ENCODE peak calls at places on chromosomes 5 and 9, in seven cellular contexts. One of them, this sample, is unnamed.

GRCh38 chr5:22780756-22781155 is 72.4 kb downstream of the CDH12 start:
- DNase-seq in brain microvascular endothelial cell: no peak
- DNase-seq in GM23338: no peak
- DNase-seq in GM12864: no peak
- DNase-seq in CD4-positive, alpha-beta T cell: no peak
- DNase-seq in IMR-90: no peak
- DNase-seq in tibial artery: no peak
- DNase-seq in this sample: no peak

GRCh38 chr9:79700607-79701330 is 129.0 kb downstream of the TLE4 start:
- DNase-seq in brain microvascular endothelial cell: no peak
- DNase-seq in GM23338: no peak
- DNase-seq in GM12864: no peak
- DNase-seq in CD4-positive, alpha-beta T cell: no peak
- DNase-seq in IMR-90: peak
- DNase-seq in tibial artery: no peak
- DNase-seq in this sample: no peak

GRCh38 chr9:21027295-21027694 is 4.1 kb downstream of the HACD4 start:
- DNase-seq in brain microvascular endothelial cell: peak
- DNase-seq in GM23338: no peak
- DNase-seq in GM12864: no peak
- DNase-seq in CD4-positive, alpha-beta T cell: no peak
- DNase-seq in IMR-90: peak
- DNase-seq in tibial artery: no peak
- DNase-seq in this sample: no peak

GRCh38 chr5:14252793-14253192 is 109.7 kb downstream of the TRIO start:
- DNase-seq in brain microvascular endothelial cell: no peak
- DNase-seq in GM23338: no peak
- DNase-seq in GM12864: no peak
- DNase-seq in CD4-positive, alpha-beta T cell: no peak
- DNase-seq in IMR-90: no peak
- DNase-seq in tibial artery: no peak
- DNase-seq in this sample: no peak

GRCh38 chr9:128635266-128636023 is 21.2 kb downstream of the DYNC2I2 start:
- DNase-seq in brain microvascular endothelial cell: peak
- DNase-seq in GM23338: peak
- DNase-seq in GM12864: no peak
- DNase-seq in CD4-positive, alpha-beta T cell: no peak
- DNase-seq in IMR-90: peak
- DNase-seq in tibial artery: peak
- DNase-seq in this sample: peak

GRCh38 chr5:54383225-54383624 is 72.3 kb upstream of the HSPB3 start:
- DNase-seq in brain microvascular endothelial cell: no peak
- DNase-seq in GM23338: no peak
- DNase-seq in GM12864: no peak
- DNase-seq in CD4-positive, alpha-beta T cell: no peak
- DNase-seq in IMR-90: peak
- DNase-seq in tibial artery: no peak
- DNase-seq in this sample: no peak

GRCh38 chr9:127116088-127116726 is 6.2 kb downstream of the ANGPTL2 start:
- DNase-seq in brain microvascular endothelial cell: no peak
- DNase-seq in GM23338: no peak
- DNase-seq in GM12864: no peak
- DNase-seq in CD4-positive, alpha-beta T cell: no peak
- DNase-seq in IMR-90: no peak
- DNase-seq in tibial artery: no peak
- DNase-seq in this sample: no peak

GRCh38 chr5:88870280-88870679 is 12.7 kb downstream of the MEF2C start:
- DNase-seq in brain microvascular endothelial cell: no peak
- DNase-seq in GM23338: no peak
- DNase-seq in GM12864: no peak
- DNase-seq in CD4-positive, alpha-beta T cell: no peak
- DNase-seq in IMR-90: no peak
- DNase-seq in tibial artery: no peak
- DNase-seq in this sample: no peak

GRCh38 chr5:1883120-1883924 is 597 bp upstream of the IRX4 start:
- DNase-seq in brain microvascular endothelial cell: no peak
- DNase-seq in GM23338: peak
- DNase-seq in GM12864: no peak
- DNase-seq in CD4-positive, alpha-beta T cell: no peak
- DNase-seq in IMR-90: no peak
- DNase-seq in tibial artery: no peak
- DNase-seq in this sample: no peak

DNA sequence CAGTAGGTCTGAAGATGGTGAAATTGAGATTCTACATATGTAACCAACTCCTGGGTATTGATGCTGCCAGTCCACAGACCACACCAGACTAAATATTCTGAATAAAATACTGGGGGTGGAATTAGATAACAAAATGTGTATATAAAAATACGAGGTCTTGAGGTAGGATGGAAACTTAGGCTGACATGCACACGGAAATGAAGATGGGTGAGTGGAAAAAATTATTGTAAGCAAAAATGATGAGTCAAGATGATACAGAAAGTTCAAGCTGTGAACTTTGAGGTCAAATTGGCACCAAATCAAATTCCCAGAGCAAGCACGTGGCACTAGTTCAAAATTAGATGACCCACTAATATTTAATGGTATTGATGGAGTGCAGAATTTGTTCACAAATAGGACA is 713.4 kb upstream of the ACO1 start:
- DNase-seq in brain microvascular endothelial cell: no peak
- DNase-seq in GM23338: no peak
- DNase-seq in GM12864: no peak
- DNase-seq in CD4-positive, alpha-beta T cell: no peak
- DNase-seq in IMR-90: no peak
- DNase-seq in tibial artery: no peak
- DNase-seq in this sample: no peak
- TF ChIP-seq CTCF in brain microvascular endothelial cell: no peak
- TF ChIP-seq CTCF in GM23338: no peak
- TF ChIP-seq CTCF in GM12864: no peak
- TF ChIP-seq CTCF in CD4-positive, alpha-beta T cell: no peak
- TF ChIP-seq CTCF in IMR-90: no peak
- TF ChIP-seq CTCF in tibial artery: no peak
- TF ChIP-seq CTCF in this sample: no peak

DNA sequence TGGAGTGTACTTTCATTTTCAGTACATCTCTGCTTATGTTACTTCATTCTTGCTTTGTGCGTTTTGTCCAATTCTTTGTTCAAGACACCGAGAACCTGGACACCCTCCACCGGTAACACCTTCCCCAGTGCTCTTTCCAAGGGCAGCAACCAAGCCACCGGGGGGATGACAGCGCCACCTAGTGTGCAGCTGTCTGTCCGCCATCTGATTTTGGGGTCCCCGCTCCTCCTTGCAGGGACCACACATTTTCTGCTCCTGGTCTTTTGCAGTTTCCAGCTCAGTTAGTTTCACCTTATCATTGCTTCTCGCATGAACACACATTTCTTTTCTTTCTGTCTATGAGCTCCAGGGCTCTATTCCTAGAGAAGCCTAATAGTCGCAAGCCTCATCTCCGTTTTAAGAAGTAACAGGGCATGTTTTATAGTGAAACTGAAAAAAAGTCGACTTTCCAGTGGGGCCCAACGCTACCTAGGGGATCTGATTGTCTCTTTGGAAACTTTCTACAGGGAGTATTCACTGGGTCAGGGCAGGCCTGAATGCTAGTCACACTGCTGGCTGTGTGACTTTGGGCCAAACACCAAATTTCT is 152.1 kb downstream of the FSTL4 start:
- DNase-seq in brain microvascular endothelial cell: no peak
- DNase-seq in GM23338: peak
- DNase-seq in GM12864: no peak
- DNase-seq in CD4-positive, alpha-beta T cell: peak
- DNase-seq in IMR-90: no peak
- DNase-seq in tibial artery: no peak
- DNase-seq in this sample: no peak
- TF ChIP-seq CTCF in brain microvascular endothelial cell: peak
- TF ChIP-seq CTCF in GM23338: peak
- TF ChIP-seq CTCF in GM12864: peak
- TF ChIP-seq CTCF in CD4-positive, alpha-beta T cell: peak
- TF ChIP-seq CTCF in IMR-90: peak
- TF ChIP-seq CTCF in tibial artery: peak
- TF ChIP-seq CTCF in this sample: peak

DNA sequence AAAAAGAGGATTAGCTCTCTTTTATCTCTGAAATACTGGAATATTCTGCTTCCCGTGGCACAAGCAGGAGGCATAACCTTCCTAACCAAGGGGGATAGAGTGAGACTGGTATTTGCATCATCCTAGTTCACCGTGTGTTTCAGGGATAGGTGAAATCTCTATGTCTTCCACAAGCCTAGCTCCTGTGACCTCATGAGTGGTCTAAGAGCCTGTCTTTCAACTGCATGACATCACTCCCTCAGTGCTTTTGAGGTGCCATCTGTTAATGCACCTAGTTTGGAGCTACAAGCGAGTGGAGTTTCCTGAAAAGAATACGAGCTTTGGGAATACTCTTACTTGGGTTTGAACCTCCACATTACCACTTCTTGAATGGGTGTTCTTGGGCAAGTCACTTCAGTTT is 181.8 kb downstream of the PAPPA start:
- DNase-seq in brain microvascular endothelial cell: no peak
- DNase-seq in GM23338: no peak
- DNase-seq in GM12864: no peak
- DNase-seq in CD4-positive, alpha-beta T cell: no peak
- DNase-seq in IMR-90: no peak
- DNase-seq in tibial artery: no peak
- DNase-seq in this sample: no peak
- TF ChIP-seq CTCF in brain microvascular endothelial cell: no peak
- TF ChIP-seq CTCF in GM23338: no peak
- TF ChIP-seq CTCF in GM12864: no peak
- TF ChIP-seq CTCF in CD4-positive, alpha-beta T cell: no peak
- TF ChIP-seq CTCF in IMR-90: no peak
- TF ChIP-seq CTCF in tibial artery: no peak
- TF ChIP-seq CTCF in this sample: no peak

DNA sequence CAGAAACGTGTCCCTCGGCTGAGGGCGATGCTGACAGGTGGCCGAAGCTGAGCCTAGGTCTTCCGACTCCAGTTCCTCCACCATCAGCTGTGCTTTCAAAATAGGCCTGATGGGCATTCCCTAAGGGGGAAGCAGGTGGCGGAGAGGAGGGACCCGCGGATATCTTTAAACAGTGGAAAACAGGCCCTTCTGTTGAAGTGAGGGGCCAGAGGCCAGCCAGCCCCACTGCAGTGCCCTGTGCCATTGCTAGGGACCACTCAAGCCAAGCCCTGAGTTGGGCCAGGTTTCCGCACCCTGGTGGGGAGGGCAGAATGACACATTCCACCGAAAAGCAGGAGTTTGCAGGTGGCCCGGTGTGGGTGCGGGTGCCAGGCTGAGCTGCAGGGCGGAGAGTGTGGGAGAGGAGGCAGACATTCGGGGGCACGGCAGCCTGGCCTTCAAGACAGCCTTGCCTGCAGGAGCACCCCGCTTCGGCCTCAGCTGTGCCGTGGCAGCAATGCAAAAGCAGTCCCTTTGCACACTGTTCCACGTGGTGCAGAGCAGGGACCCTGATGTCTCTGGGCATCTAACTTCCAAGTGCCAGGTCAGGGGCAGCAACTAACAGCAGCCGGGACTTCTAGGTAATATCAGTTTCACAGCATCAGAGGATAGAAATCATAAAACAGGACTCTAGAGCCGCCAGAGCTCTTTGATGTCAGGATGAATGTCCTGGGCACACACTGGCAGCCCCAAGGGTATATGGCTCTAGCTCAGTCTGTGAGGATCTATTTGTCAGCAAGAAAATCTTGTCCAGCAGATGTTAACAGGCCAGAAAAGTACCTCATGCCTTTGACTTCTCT is 17.2 kb downstream of the HNRNPH1 start:
- DNase-seq in brain microvascular endothelial cell: no peak
- DNase-seq in GM23338: no peak
- DNase-seq in GM12864: no peak
- DNase-seq in CD4-positive, alpha-beta T cell: no peak
- DNase-seq in IMR-90: no peak
- DNase-seq in tibial artery: peak
- DNase-seq in this sample: no peak
- TF ChIP-seq CTCF in brain microvascular endothelial cell: no peak
- TF ChIP-seq CTCF in GM23338: no peak
- TF ChIP-seq CTCF in GM12864: no peak
- TF ChIP-seq CTCF in CD4-positive, alpha-beta T cell: no peak
- TF ChIP-seq CTCF in IMR-90: no peak
- TF ChIP-seq CTCF in tibial artery: no peak
- TF ChIP-seq CTCF in this sample: no peak

GRCh38 chr9:116870566-116870965 is 183.5 kb downstream of the TRIM32 start:
- DNase-seq in brain microvascular endothelial cell: no peak
- DNase-seq in GM23338: peak
- DNase-seq in GM12864: no peak
- DNase-seq in CD4-positive, alpha-beta T cell: no peak
- DNase-seq in IMR-90: no peak
- DNase-seq in tibial artery: no peak
- DNase-seq in this sample: no peak
- TF ChIP-seq CTCF in brain microvascular endothelial cell: no peak
- TF ChIP-seq CTCF in GM23338: no peak
- TF ChIP-seq CTCF in GM12864: no peak
- TF ChIP-seq CTCF in CD4-positive, alpha-beta T cell: no peak
- TF ChIP-seq CTCF in IMR-90: no peak
- TF ChIP-seq CTCF in tibial artery: no peak
- TF ChIP-seq CTCF in this sample: no peak

GRCh38 chr5:4065472-4066320 is 470.1 kb downstream of the IRX1 start:
- DNase-seq in brain microvascular endothelial cell: no peak
- DNase-seq in GM23338: peak
- DNase-seq in GM12864: no peak
- DNase-seq in CD4-positive, alpha-beta T cell: no peak
- DNase-seq in IMR-90: no peak
- DNase-seq in tibial artery: no peak
- DNase-seq in this sample: no peak
- TF ChIP-seq CTCF in brain microvascular endothelial cell: no peak
- TF ChIP-seq CTCF in GM23338: peak
- TF ChIP-seq CTCF in GM12864: no peak
- TF ChIP-seq CTCF in CD4-positive, alpha-beta T cell: no peak
- TF ChIP-seq CTCF in IMR-90: no peak
- TF ChIP-seq CTCF in tibial artery: no peak
- TF ChIP-seq CTCF in this sample: no peak

DNA sequence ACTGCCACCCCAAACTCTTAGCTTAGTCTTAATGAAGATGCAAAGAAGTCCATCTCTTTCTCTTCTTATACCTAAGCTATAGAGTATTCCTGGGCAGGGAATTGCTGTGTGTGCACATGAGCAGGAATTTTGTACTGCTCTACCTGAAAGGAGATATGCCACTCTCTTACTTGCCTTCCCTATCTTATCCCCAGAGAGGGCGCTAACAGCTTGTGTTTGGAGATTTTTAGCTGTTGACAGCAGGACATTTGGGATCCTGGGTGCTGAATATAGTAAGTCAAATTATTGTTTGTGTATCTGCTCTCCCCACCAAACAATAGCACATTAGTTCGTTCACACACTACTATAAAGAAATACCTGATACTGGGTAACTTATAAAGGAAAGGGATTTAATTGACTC is 159.5 kb downstream of the GABRG2 start:
- DNase-seq in brain microvascular endothelial cell: no peak
- DNase-seq in GM23338: peak
- DNase-seq in GM12864: no peak
- DNase-seq in CD4-positive, alpha-beta T cell: no peak
- DNase-seq in IMR-90: no peak
- DNase-seq in tibial artery: no peak
- DNase-seq in this sample: no peak
- TF ChIP-seq CTCF in brain microvascular endothelial cell: no peak
- TF ChIP-seq CTCF in GM23338: peak
- TF ChIP-seq CTCF in GM12864: no peak
- TF ChIP-seq CTCF in CD4-positive, alpha-beta T cell: no peak
- TF ChIP-seq CTCF in IMR-90: no peak
- TF ChIP-seq CTCF in tibial artery: no peak
- TF ChIP-seq CTCF in this sample: no peak

This sample was measured in AG09319.